ENCODE peak calls at places on chromosome 16, in four cellular contexts. One of them, this sample, is unnamed.

GRCh38 chr16:28180660-28181556 is 30.9 kb downstream of the XPO6 start:
- DNase-seq in neural crest cell: no peak
- DNase-seq in HFFc6: no peak
- DNase-seq in cardiac fibroblast: peak; percentile 59
- DNase-seq in this sample: no peak

GRCh38 chr16:1913327-1914083 is 4.7 kb downstream of the HS3ST6 start:
- DNase-seq in HFFc6: no peak
- DNase-seq in neural crest cell: no peak
- DNase-seq in cardiac fibroblast: no peak
- DNase-seq in this sample: peak; percentile 90

GRCh38 chr16:58269526-58269925 is 25.3 kb downstream of the PRSS54 start:
- DNase-seq in neural crest cell: no peak
- DNase-seq in cardiac fibroblast: no peak
- DNase-seq in HFFc6: no peak
- DNase-seq in this sample: no peak

GRCh38 chr16:71629617-71630016 is 3.6 kb downstream of the MARVELD3 start:
- DNase-seq in cardiac fibroblast: no peak
- DNase-seq in HFFc6: no peak
- DNase-seq in neural crest cell: no peak
- DNase-seq in this sample: no peak

GRCh38 chr16:71584543-71585317 is 7.8 kb upstream of the TAT start:
- DNase-seq in cardiac fibroblast: no peak
- DNase-seq in neural crest cell: no peak
- DNase-seq in HFFc6: no peak
- DNase-seq in this sample: no peak

GRCh38 chr16:68434654-68435210 is 13.6 kb downstream of the SMPD3 start:
- DNase-seq in cardiac fibroblast: no peak
- DNase-seq in HFFc6: no peak
- DNase-seq in neural crest cell: no peak
- DNase-seq in this sample: peak; percentile 36

GRCh38 chr16:21565816-21566669 is 33.3 kb upstream of the METTL9 start:
- DNase-seq in HFFc6: no peak
- DNase-seq in cardiac fibroblast: no peak
- DNase-seq in neural crest cell: no peak
- DNase-seq in this sample: no peak

GRCh38 chr16:12057276-12057675 is 80.7 kb downstream of the SNX29 start:
- DNase-seq in cardiac fibroblast: peak; percentile 68
- DNase-seq in neural crest cell: no peak
- DNase-seq in HFFc6: peak; percentile 4
- DNase-seq in this sample: no peak

GRCh38 chr16:58114827-58115825 is 14.1 kb downstream of the CFAP20 start:
- DNase-seq in HFFc6: no peak
- DNase-seq in neural crest cell: no peak
- DNase-seq in cardiac fibroblast: peak; percentile 52
- DNase-seq in this sample: no peak

GRCh38 chr16:17520567-17520966 is 49.8 kb upstream of the XYLT1 start:
- DNase-seq in HFFc6: peak; percentile 65
- DNase-seq in cardiac fibroblast: no peak
- DNase-seq in neural crest cell: no peak
- DNase-seq in this sample: no peak

GRCh38 chr16:29922986-29923501 is 3.0 kb downstream of the KCTD13 start:
- DNase-seq in cardiac fibroblast: no peak
- DNase-seq in HFFc6: no peak
- DNase-seq in neural crest cell: no peak
- DNase-seq in this sample: no peak

GRCh38 chr16:54282923-54283734 is 3.5 kb downstream of the IRX3 start:
- DNase-seq in cardiac fibroblast: no peak
- DNase-seq in neural crest cell: no peak
- DNase-seq in HFFc6: no peak
- DNase-seq in this sample: no peak

GRCh38 chr16:87570938-87571867 is 31.1 kb upstream of the JPH3 start:
- DNase-seq in HFFc6: peak; percentile 58
- DNase-seq in neural crest cell: no peak
- DNase-seq in cardiac fibroblast: peak; percentile 77
- DNase-seq in this sample: peak; percentile 80

GRCh38 chr16:54284931-54285413 is 1.6 kb downstream of the IRX3 start:
- DNase-seq in neural crest cell: no peak
- DNase-seq in cardiac fibroblast: peak; percentile 14
- DNase-seq in HFFc6: no peak
- DNase-seq in this sample: no peak

GRCh38 chr16:14003119-14003570 is 68.0 kb upstream of the MRTFB start:
- DNase-seq in HFFc6: peak; percentile 72
- DNase-seq in cardiac fibroblast: peak; percentile 74
- DNase-seq in neural crest cell: peak; percentile 65
- DNase-seq in this sample: peak; percentile 54

GRCh38 chr16:72197556-72197955 is 25.6 kb upstream of the PMFBP1 start:
- DNase-seq in cardiac fibroblast: no peak
- DNase-seq in neural crest cell: no peak
- DNase-seq in HFFc6: no peak
- DNase-seq in this sample: no peak

GRCh38 chr16:87951550-87952538 is 610 bp downstream of the BANP start:
- DNase-seq in HFFc6: no peak
- DNase-seq in cardiac fibroblast: peak; percentile 20
- DNase-seq in neural crest cell: no peak
- DNase-seq in this sample: peak; percentile 22

GRCh38 chr16:27232061-27232841 is 28.9 kb downstream of the KDM8 start:
- DNase-seq in cardiac fibroblast: peak; percentile 40
- DNase-seq in HFFc6: no peak
- DNase-seq in neural crest cell: no peak
- DNase-seq in this sample: no peak

GRCh38 chr16:48897698-48898205 is 287.8 kb upstream of the N4BP1 start:
- DNase-seq in neural crest cell: no peak
- DNase-seq in HFFc6: no peak
- DNase-seq in cardiac fibroblast: no peak
- DNase-seq in this sample: no peak

GRCh38 chr16:79599837-79600635 is 501 bp downstream of the MAF start:
- DNase-seq in neural crest cell: peak; percentile 49
- DNase-seq in HFFc6: no peak
- DNase-seq in cardiac fibroblast: peak; percentile 48
- DNase-seq in this sample: peak; percentile 58

GRCh38 chr16:23182675-23183485 is at the start of gene SCNN1G:
- DNase-seq in HFFc6: no peak
- DNase-seq in cardiac fibroblast: no peak
- DNase-seq in neural crest cell: peak; percentile 6
- DNase-seq in this sample: peak; percentile 14

GRCh38 chr16:9159839-9160550 is 68.6 kb downstream of the HAPSTR1 start:
- DNase-seq in neural crest cell: peak; percentile 63
- DNase-seq in HFFc6: peak; percentile 51
- DNase-seq in cardiac fibroblast: peak; percentile 50
- DNase-seq in this sample: peak; percentile 89

DNA sequence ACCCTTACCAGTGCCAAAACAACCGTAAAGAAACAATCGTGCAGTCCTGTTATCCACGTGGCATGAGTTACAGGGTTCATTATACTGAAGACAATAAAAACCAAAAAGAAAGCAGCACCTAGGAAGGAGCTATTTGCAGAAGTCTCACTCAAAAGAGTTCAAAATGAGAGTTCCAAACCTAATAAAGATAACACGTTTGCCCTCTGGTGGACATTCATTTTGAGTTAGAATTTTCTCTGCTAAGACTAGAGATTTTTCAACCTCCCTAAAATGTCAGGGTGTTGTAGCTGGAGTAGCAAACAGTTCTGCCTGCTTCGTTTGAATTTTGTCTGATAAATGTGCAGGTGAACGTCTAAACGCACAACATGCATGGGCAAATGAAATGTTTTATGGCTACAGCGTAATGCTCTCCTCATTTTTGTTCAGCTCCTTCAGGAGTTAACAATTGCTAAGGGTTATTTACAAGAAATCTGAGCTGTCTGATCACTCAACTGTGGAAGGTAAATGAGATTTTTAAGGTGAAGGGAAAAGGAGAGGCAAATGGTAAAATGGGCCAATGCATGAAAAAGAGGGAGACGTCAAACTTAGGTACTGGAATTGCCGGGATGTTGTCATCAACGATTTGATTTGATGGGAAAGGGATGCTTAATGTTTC is 1067.9 kb upstream of the EEF2KMT start:
- DNase-seq in HFFc6: peak; percentile 7
- DNase-seq in cardiac fibroblast: no peak
- DNase-seq in neural crest cell: no peak
- DNase-seq in this sample: no peak
- TF ChIP-seq CTCF in HFFc6: peak; percentile 70
- TF ChIP-seq CTCF in cardiac fibroblast: no peak
- TF ChIP-seq CTCF in neural crest cell: peak; percentile 61
- TF ChIP-seq CTCF in this sample: no peak

GRCh38 chr16:50458694-50459271 is 89.4 kb upstream of the NKD1 start:
- DNase-seq in cardiac fibroblast: no peak
- DNase-seq in HFFc6: no peak
- DNase-seq in neural crest cell: no peak
- DNase-seq in this sample: no peak

GRCh38 chr16:50460538-50461399 is 87.4 kb upstream of the NKD1 start:
- DNase-seq in neural crest cell: no peak
- DNase-seq in HFFc6: no peak
- DNase-seq in cardiac fibroblast: no peak
- DNase-seq in this sample: no peak

GRCh38 chr16:50461400-50461760 is 86.8 kb upstream of the NKD1 start:
- DNase-seq in neural crest cell: no peak
- DNase-seq in HFFc6: no peak
- DNase-seq in cardiac fibroblast: no peak
- DNase-seq in this sample: no peak

GRCh38 chr16:50457979-50458461 is 89.2 kb upstream of the BRD7 start:
- DNase-seq in HFFc6: no peak
- DNase-seq in cardiac fibroblast: no peak
- DNase-seq in neural crest cell: no peak
- DNase-seq in this sample: no peak

DNA sequence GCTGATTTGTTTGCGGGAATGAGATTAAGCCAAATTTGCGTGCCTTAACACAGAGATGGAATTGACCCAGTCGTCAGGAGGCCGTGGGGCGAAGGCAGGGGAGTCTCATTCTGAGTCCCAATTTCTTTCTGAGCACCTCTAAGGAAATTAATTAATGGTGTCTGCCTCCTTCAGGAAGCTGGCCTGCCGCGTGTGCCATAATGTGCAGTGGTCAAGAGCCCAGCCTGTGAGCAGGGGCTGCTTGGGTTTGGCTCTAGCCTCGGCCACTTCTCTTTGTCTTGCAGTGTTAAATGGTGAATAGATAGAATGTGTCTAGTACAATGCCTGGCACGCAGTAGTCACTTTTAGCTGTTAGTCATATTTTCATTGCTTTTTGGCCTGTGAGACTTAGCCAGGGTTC is 88.5 kb upstream of the NKD1 start:
- DNase-seq in cardiac fibroblast: no peak
- DNase-seq in neural crest cell: no peak
- DNase-seq in HFFc6: no peak
- DNase-seq in this sample: no peak
- TF ChIP-seq CTCF in cardiac fibroblast: no peak
- TF ChIP-seq CTCF in neural crest cell: no peak
- TF ChIP-seq CTCF in HFFc6: no peak
- TF ChIP-seq CTCF in this sample: no peak

DNA sequence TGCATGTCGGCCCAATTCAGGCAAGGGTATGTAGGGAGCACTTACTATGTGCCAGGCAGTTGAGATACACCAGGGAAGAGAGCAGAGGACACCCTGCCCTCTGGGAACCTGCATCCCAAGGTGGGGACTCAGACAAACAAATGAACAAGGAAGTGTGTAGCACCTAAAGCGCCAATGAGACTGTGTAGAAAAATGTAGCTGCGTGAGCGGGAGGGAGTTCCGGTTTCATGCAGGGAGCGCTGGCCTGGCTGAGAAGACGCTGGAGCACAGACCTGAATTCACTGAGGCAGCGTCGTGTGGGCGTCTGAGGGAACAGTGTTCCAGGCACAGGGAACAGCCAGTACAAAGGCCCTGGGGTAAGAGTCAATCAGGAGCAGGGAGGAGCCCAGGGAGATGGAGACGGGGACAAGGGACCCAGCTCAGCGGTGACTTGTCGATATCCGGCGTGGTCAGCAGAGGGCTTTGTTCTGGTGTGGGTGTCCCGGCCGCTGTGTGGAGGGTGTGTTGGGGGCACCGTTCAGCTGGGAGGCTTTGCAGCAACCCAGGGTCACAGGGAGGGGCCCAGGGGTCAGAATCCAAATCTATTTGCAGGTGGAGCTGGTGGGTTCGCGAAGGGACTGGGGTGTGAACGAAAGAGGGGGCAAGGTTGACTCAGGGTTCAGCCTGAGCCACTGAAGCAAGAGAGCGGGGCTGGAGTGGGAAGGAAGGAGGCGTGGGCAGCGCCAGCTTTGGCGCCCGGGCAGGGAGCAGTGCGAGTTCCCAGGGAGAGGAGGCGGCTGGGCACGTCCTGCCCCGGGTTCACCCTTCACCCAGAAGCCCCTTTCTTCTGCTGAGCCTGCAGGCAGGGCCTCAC is 17.8 kb upstream of the OSGIN1 start:
- DNase-seq in cardiac fibroblast: no peak
- DNase-seq in HFFc6: no peak
- DNase-seq in neural crest cell: no peak
- DNase-seq in this sample: no peak
- TF ChIP-seq CTCF in cardiac fibroblast: no peak
- TF ChIP-seq CTCF in HFFc6: no peak
- TF ChIP-seq CTCF in neural crest cell: no peak
- TF ChIP-seq CTCF in this sample: no peak

GRCh38 chr16:634051-634670 is 1.9 kb downstream of the METTL26 start:
- DNase-seq in HFFc6: no peak
- DNase-seq in neural crest cell: no peak
- DNase-seq in cardiac fibroblast: no peak
- DNase-seq in this sample: no peak

GRCh38 chr16:631808-632358 is 1.1 kb downstream of the WFIKKN1 start:
- DNase-seq in cardiac fibroblast: no peak
- DNase-seq in HFFc6: no peak
- DNase-seq in neural crest cell: no peak
- DNase-seq in this sample: no peak

GRCh38 chr16:630815-631405 is at the start of gene WFIKKN1:
- DNase-seq in cardiac fibroblast: no peak
- DNase-seq in neural crest cell: peak; percentile 77
- DNase-seq in HFFc6: no peak
- DNase-seq in this sample: peak; percentile 80

GRCh38 chr16:633336-634050 is 2.6 kb downstream of the METTL26 start:
- DNase-seq in cardiac fibroblast: no peak
- DNase-seq in HFFc6: no peak
- DNase-seq in neural crest cell: no peak
- DNase-seq in this sample: no peak

DNA sequence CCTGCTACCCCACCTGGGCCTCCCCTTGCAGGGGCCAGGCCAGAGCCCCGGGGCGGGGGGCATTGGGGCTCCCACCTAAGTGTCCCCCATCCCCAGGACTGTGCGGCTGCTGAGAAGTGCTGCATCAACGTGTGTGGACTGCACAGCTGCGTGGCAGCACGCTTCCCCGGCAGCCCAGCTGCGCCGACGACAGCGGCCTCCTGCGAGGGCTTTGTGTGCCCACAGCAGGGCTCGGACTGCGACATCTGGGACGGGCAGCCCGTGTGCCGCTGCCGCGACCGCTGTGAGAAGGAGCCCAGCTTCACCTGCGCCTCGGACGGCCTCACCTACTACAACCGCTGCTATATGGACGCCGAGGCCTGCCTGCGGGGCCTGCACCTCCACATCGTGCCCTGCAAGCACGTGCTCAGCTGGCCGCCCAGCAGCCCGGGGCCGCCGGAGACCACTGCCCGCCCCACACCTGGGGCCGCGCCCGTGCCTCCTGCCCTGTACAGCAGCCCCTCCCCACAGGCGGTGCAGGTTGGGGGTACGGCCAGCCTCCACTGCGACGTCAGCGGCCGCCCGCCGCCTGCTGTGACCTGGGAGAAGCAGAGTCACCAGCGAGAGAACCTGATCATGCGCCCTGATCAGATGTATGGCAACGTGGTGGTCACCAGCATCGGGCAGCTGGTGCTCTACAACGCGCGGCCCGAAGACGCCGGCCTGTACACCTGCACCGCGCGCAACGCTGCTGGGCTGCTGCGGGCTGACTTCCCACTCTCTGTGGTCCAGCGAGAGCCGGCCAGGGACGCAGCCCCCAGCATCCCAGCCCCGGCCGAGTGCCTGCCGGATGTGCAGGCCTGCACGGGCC is 1.9 kb downstream of the WFIKKN1 start:
- DNase-seq in HFFc6: no peak
- DNase-seq in neural crest cell: no peak
- DNase-seq in cardiac fibroblast: no peak
- DNase-seq in this sample: no peak
- TF ChIP-seq CTCF in HFFc6: no peak
- TF ChIP-seq CTCF in neural crest cell: no peak
- TF ChIP-seq CTCF in cardiac fibroblast: no peak
- TF ChIP-seq CTCF in this sample: no peak

This sample was measured in Calu3.